ENCODE peak calls at places on chromosomes 13 and 19, in six cellular contexts. Z is mucosa of gallbladder, I is neural crest cell, A is WTC11, C is iPS-NIHi11, J is AG10803. B is an unnamed sample.

GRCh38 chr19:45862564-45863334 is at the start of gene SYMPK:
- DNase-seq in J (peak; percentile 97), Z (peak; percentile 99), A (peak; percentile 99), I (peak; percentile 96), C (peak; percentile 100), B (peak; percentile 100)

GRCh38 chr13:32022292-32022691 is 9.3 kb upstream of the FRY start:
- DNase-seq in I (no peak), J (no peak), A (no peak), Z (no peak), C (no peak), B (no peak)

GRCh38 chr19:13817018-13817614 is 21.9 kb downstream of the ZSWIM4 start:
- DNase-seq in Z (no peak), J (no peak), I (no peak), A (peak; percentile 100), C (peak; percentile 93), B (peak; percentile 93)

GRCh38 chr19:47598407-47599349 is 10.3 kb upstream of the BICRA start:
- DNase-seq in C (peak; percentile 84), A (peak; percentile 76), I (no peak), Z (peak; percentile 64), J (peak; percentile 95), B (no peak)

GRCh38 chr19:6097911-6098310 is 12.4 kb downstream of the RFX2 start:
- DNase-seq in C (no peak), J (no peak), I (no peak), A (no peak), Z (no peak), B (no peak)

GRCh38 chr13:65468628-65469027 is 1761.5 kb downstream of the PCDH9 start:
- DNase-seq in A (no peak), C (no peak), I (no peak), Z (no peak), J (no peak), B (no peak)

GRCh38 chr13:109787135-109787954 is 962 bp upstream of the IRS2 start:
- DNase-seq in I (peak; percentile 46), J (peak; percentile 49), A (peak; percentile 63), Z (no peak), C (peak; percentile 60), B (peak; percentile 59)

GRCh38 chr13:110705356-110705825 is 525 bp downstream of the CARS2 start:
- DNase-seq in Z (no peak), A (no peak), J (no peak), I (no peak), C (no peak), B (no peak)

GRCh38 chr13:76937416-76937815 is 10.9 kb upstream of the ACOD1 start:
- DNase-seq in Z (no peak), A (no peak), J (peak; percentile 97), C (no peak), I (no peak), B (peak; percentile 20)

GRCh38 chr19:1360818-1361461 is 22.8 kb upstream of the NDUFS7 start:
- DNase-seq in C (peak; percentile 53), A (no peak), J (peak; percentile 89), I (no peak), Z (peak; percentile 44), B (no peak)

GRCh38 chr13:26996965-26997752 is 174.5 kb downstream of the USP12 start:
- DNase-seq in A (no peak), J (no peak), I (no peak), Z (no peak), C (no peak), B (no peak)

GRCh38 chr13:42379241-42379640 is 107.3 kb downstream of the AKAP11 start:
- DNase-seq in C (no peak), I (no peak), J (no peak), Z (no peak), A (no peak), B (no peak)

GRCh38 chr13:33026489-33027152 is 10.4 kb downstream of the KL start:
- DNase-seq in C (no peak), J (no peak), Z (no peak), A (no peak), I (no peak), B (no peak)

GRCh38 chr13:52711277-52711676 is 28.3 kb downstream of the CNMD start:
- DNase-seq in I (no peak), Z (no peak), J (no peak), A (peak; percentile 40), C (peak; percentile 50), B (no peak)

GRCh38 chr13:35684432-35684831 is 207.9 kb upstream of the MAB21L1 start:
- DNase-seq in I (no peak), C (no peak), Z (no peak), A (no peak), J (no peak), B (no peak)

GRCh38 chr19:2949939-2950285 is 5.1 kb upstream of the ZNF77 start:
- DNase-seq in J (peak; percentile 7), I (no peak), C (peak; percentile 17), Z (no peak), A (no peak), B (peak; percentile 46)

GRCh38 chr13:88590574-88590973 is 919.4 kb downstream of the SLITRK5 start:
- DNase-seq in Z (no peak), C (no peak), J (no peak), I (no peak), A (no peak), B (no peak)

GRCh38 chr13:20353973-20354372 is 121.9 kb upstream of the GJB6 start:
- DNase-seq in J (peak; percentile 68), C (no peak), Z (no peak), I (no peak), A (no peak), B (peak; percentile 33)

GRCh38 chr13:98054301-98054700 is 88.6 kb upstream of the FARP1 start:
- DNase-seq in I (no peak), C (no peak), A (no peak), J (no peak), Z (no peak), B (no peak)

B was measured in DMS53.